ENCODE peak calls at places on chromosomes 2 and 18, in four cellular contexts. One of them, this sample, is unnamed.

GRCh38 chr2:64284751-64285150 is 140.5 kb upstream of the PELI1 start:
- DNase-seq in A549: no peak
- DNase-seq in K562: no peak
- DNase-seq in HepG2: no peak
- DNase-seq in this sample: no peak

GRCh38 chr2:171432206-171432968 is 1.4 kb downstream of the METTL8 start:
- DNase-seq in A549: no peak
- DNase-seq in HepG2: no peak
- DNase-seq in K562: no peak
- DNase-seq in this sample: no peak

GRCh38 chr2:182767578-182767977 is 51.5 kb downstream of the DNAJC10 start:
- DNase-seq in A549: peak
- DNase-seq in K562: no peak
- DNase-seq in HepG2: peak
- DNase-seq in this sample: no peak

GRCh38 chr2:106581755-106582430 is 94.7 kb downstream of the CD8B2 start:
- DNase-seq in A549: peak
- DNase-seq in K562: peak
- DNase-seq in HepG2: peak
- DNase-seq in this sample: peak

GRCh38 chr2:37833420-37833819 is 91.7 kb upstream of the RMDN2 start:
- DNase-seq in HepG2: no peak
- DNase-seq in K562: no peak
- DNase-seq in A549: no peak
- DNase-seq in this sample: no peak

GRCh38 chr2:19538411-19538963 is 180.1 kb upstream of the OSR1 start:
- DNase-seq in K562: no peak
- DNase-seq in A549: peak
- DNase-seq in HepG2: peak
- DNase-seq in this sample: no peak

GRCh38 chr2:173963323-173963816 is 1.8 kb downstream of the SP3 start:
- DNase-seq in A549: peak
- DNase-seq in K562: no peak
- DNase-seq in HepG2: peak
- DNase-seq in this sample: no peak

GRCh38 chr2:70201831-70202230 is 11.0 kb upstream of the C2orf42 start:
- DNase-seq in K562: no peak
- DNase-seq in A549: no peak
- DNase-seq in HepG2: no peak
- DNase-seq in this sample: no peak

GRCh38 chr2:46548103-46548486 is 68.7 kb downstream of the TMEM247 start:
- DNase-seq in K562: no peak
- DNase-seq in A549: no peak
- DNase-seq in HepG2: no peak
- DNase-seq in this sample: no peak

GRCh38 chr2:197708331-197708730 is 3.2 kb downstream of the MARS2 start:
- DNase-seq in HepG2: peak
- DNase-seq in A549: no peak
- DNase-seq in K562: no peak
- DNase-seq in this sample: no peak
- TF ChIP-seq USF2 in HepG2: no peak
- TF ChIP-seq USF2 in A549: no peak
- TF ChIP-seq USF2 in K562: no peak
- TF ChIP-seq USF2 in this sample: no peak

GRCh38 chr18:78679861-78680260 is 299.8 kb upstream of the SALL3 start:
- DNase-seq in K562: no peak
- DNase-seq in A549: no peak
- DNase-seq in HepG2: no peak
- DNase-seq in this sample: no peak

GRCh38 chr18:78681934-78682333 is 297.7 kb upstream of the SALL3 start:
- DNase-seq in K562: no peak
- DNase-seq in HepG2: no peak
- DNase-seq in A549: no peak
- DNase-seq in this sample: no peak

GRCh38 chr18:78683191-78684010 is 296.2 kb upstream of the SALL3 start:
- DNase-seq in A549: no peak
- DNase-seq in HepG2: no peak
- DNase-seq in K562: no peak
- DNase-seq in this sample: no peak

GRCh38 chr18:78682716-78683115 is 296.9 kb upstream of the SALL3 start:
- DNase-seq in HepG2: no peak
- DNase-seq in A549: no peak
- DNase-seq in K562: no peak
- DNase-seq in this sample: no peak

DNA sequence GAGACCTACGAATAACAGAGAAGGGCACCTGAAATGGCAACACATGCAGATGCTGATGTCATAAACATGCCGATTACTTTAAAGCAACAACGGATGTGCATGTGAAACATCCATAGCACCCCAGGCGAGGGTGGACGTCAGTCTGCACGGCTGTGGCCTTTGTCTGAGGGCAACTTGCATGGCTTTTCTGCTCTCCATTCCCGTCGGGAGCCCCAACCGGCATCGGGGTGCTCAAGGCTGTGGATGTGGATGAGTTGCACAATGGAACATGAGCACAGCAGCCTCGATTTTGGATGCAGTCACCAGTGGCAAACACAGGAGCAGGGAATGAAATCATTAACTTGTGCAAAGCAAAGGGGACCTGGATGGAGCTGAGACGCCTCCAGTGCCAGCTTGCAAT is 298.2 kb upstream of the SALL3 start:
- DNase-seq in A549: no peak
- DNase-seq in HepG2: no peak
- DNase-seq in K562: no peak
- DNase-seq in this sample: no peak
- TF ChIP-seq NR3C1 in A549: no peak
- TF ChIP-seq NR3C1 in HepG2: no peak
- TF ChIP-seq NR3C1 in K562: no peak
- TF ChIP-seq NR3C1 in this sample: no peak

DNA sequence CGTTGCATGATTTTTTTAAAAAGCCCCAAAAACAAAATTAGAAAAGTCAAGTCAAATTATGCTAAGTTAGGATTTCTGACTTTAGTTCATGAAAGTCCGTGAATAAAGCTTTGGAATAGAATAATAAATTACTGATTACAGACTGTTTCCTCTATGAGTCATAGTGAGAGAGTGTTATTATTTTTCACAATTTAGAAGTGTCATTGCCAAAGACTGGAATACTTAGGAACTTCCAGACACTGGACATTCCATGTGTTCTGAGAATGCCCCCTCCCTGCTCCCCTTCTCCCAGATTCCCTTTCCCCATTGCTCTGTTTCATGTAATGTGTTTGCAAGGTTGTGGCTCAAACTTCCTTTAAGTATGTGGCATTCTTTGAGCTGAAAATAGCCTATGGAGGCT is 144.4 kb downstream of the FHOD3 start:
- DNase-seq in K562: no peak
- DNase-seq in A549: no peak
- DNase-seq in HepG2: no peak
- DNase-seq in this sample: no peak
- TF ChIP-seq USF2 in K562: no peak
- TF ChIP-seq USF2 in A549: no peak
- TF ChIP-seq USF2 in HepG2: no peak
- TF ChIP-seq USF2 in this sample: no peak

GRCh38 chr2:43219383-43220228 is 6.8 kb downstream of the ZFP36L2 start:
- DNase-seq in K562: peak
- DNase-seq in A549: peak
- DNase-seq in HepG2: peak
- DNase-seq in this sample: peak
- TF ChIP-seq NR3C1 in K562: no peak
- TF ChIP-seq NR3C1 in A549: no peak
- TF ChIP-seq NR3C1 in HepG2: no peak
- TF ChIP-seq NR3C1 in this sample: no peak

DNA sequence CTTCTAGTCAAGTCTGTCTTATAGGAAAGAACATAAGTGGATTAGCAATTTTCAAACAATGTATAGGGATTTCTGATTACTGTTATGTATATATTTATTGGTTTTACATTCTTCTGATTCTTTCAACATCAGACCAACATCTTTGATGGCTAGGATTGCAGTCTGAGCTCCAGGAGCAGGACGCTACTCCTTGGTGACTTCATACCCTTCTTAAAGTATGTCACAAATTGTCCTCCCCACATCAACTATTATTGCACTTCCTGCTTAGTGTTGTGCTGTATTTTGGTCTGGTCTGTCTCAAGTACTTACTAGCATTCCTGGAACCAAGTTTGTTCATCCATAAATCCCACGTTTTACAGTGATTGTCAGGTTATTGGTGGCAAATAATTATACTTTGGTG is 49.0 kb downstream of the MAP2 start:
- DNase-seq in A549: no peak
- DNase-seq in K562: no peak
- DNase-seq in HepG2: no peak
- DNase-seq in this sample: no peak
- TF ChIP-seq USF2 in A549: no peak
- TF ChIP-seq USF2 in K562: no peak
- TF ChIP-seq USF2 in HepG2: no peak
- TF ChIP-seq USF2 in this sample: no peak

DNA sequence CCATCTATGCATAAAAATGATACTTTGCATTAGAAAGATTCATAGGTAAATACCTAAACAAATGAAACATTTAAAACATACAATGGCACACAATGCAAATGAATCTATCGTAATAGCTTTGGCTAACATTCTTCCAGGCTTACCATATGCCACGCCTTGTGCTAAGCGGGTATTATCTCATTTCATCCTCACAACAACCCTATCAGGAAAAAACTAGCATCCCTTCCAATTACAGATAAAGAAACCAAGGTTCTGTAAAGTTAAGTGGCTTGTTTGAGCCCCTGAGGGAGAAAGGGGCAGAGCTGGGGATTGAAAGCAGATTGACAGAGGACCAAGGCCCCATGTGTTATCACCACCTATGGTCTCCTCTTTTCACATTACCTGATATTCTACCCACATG is 145.4 kb upstream of the ETAA1 start:
- DNase-seq in HepG2: no peak
- DNase-seq in A549: no peak
- DNase-seq in K562: no peak
- DNase-seq in this sample: no peak
- TF ChIP-seq NR3C1 in HepG2: no peak
- TF ChIP-seq NR3C1 in A549: no peak
- TF ChIP-seq NR3C1 in K562: no peak
- TF ChIP-seq NR3C1 in this sample: no peak

DNA sequence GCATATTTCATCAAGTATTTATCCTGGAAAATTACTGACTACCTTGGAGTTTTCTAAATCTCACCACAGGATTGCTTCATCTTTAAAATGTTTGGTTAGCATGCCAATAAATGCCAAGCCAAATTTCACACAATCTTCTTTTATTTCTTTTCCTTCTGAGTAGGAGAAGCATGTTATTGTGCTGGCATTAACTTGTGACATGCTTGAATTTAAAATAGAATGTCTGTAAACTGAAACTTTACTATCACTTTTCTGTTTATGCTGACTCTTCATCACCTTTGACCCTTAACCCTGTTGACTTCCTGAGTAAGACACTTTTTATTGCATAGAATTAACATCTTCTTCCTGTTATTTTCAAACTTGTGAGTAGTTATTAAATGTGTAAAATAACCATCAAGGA is 56.2 kb upstream of the LRRTM4 start:
- DNase-seq in A549: no peak
- DNase-seq in HepG2: no peak
- DNase-seq in K562: no peak
- DNase-seq in this sample: no peak
- TF ChIP-seq USF2 in A549: no peak
- TF ChIP-seq USF2 in HepG2: no peak
- TF ChIP-seq USF2 in K562: no peak
- TF ChIP-seq USF2 in this sample: no peak

GRCh38 chr2:158633261-158633660 is 161.9 kb upstream of the DAPL1 start:
- DNase-seq in A549: no peak
- DNase-seq in HepG2: no peak
- DNase-seq in K562: no peak
- DNase-seq in this sample: no peak
- TF ChIP-seq NR3C1 in A549: no peak
- TF ChIP-seq NR3C1 in HepG2: no peak
- TF ChIP-seq NR3C1 in K562: no peak
- TF ChIP-seq NR3C1 in this sample: no peak

GRCh38 chr2:239625913-239626734 is 225.3 kb upstream of the HDAC4 start:
- DNase-seq in HepG2: no peak
- DNase-seq in K562: no peak
- DNase-seq in A549: no peak
- DNase-seq in this sample: no peak
- TF ChIP-seq USF2 in HepG2: no peak
- TF ChIP-seq USF2 in K562: no peak
- TF ChIP-seq USF2 in A549: no peak
- TF ChIP-seq USF2 in this sample: no peak

GRCh38 chr2:212392048-212392447 is 146.6 kb downstream of the ERBB4 start:
- DNase-seq in A549: no peak
- DNase-seq in K562: no peak
- DNase-seq in HepG2: no peak
- DNase-seq in this sample: no peak
- TF ChIP-seq NR3C1 in A549: no peak
- TF ChIP-seq NR3C1 in K562: no peak
- TF ChIP-seq NR3C1 in HepG2: no peak
- TF ChIP-seq NR3C1 in this sample: no peak